ENCODE peak calls at places on chromosomes 2 and 18, in eight cellular contexts. N is GM12892; C is hippocampal formation; O is naive thymus-derived CD4-positive, alpha-beta T cell; L is NCI-H2171 treated with DMSO at 0.1 percent for 48 hours; R is nucleus accumbens; V is GM19239; M is midbrain. A is an unnamed sample.
A peak's percentile ranks its signal among the peaks of the same experiment; 100 is the strongest.

GRCh38 chr2:191303349-191304005 is 58.3 kb downstream of the MYO1B start:
- DNase-seq in C (no peak), R (no peak), L (peak; percentile 52), N (no peak), O (no peak), V (no peak), M (no peak), A (no peak)

GRCh38 chr2:30127016-30127893 is 19.6 kb upstream of the YPEL5 start:
- DNase-seq in N (no peak), R (no peak), O (no peak), V (no peak), C (no peak), M (no peak), L (no peak), A (no peak)

GRCh38 chr18:47809420-47809819 is 121.0 kb downstream of the SMAD2 start:
- DNase-seq in M (no peak), N (no peak), O (no peak), R (no peak), L (peak; percentile 73), V (no peak), C (no peak), A (no peak)

GRCh38 chr2:173231042-173231441 is 123.6 kb upstream of the CDCA7 start:
- DNase-seq in N (no peak), O (no peak), R (no peak), L (peak; percentile 23), M (no peak), V (no peak), C (no peak), A (no peak)

GRCh38 chr2:237084444-237084843 is 1.2 kb upstream of the COPS8 start:
- DNase-seq in O (no peak), V (no peak), C (no peak), M (no peak), L (no peak), N (no peak), R (no peak), A (no peak)

GRCh38 chr2:203743441-203743932 is 37.0 kb downstream of the CD28 start:
- DNase-seq in N (no peak), R (no peak), M (no peak), L (no peak), V (no peak), C (no peak), O (no peak), A (no peak)

GRCh38 chr2:102082591-102083586 is 59.7 kb upstream of the IL1R1 start:
- DNase-seq in L (no peak), R (no peak), N (no peak), V (no peak), O (peak; percentile 67), C (no peak), M (peak; percentile 6), A (no peak)

GRCh38 chr2:162477011-162477410 is 133.1 kb downstream of the GCA start:
- DNase-seq in V (no peak), M (no peak), L (no peak), O (no peak), R (no peak), C (no peak), N (no peak), A (no peak)

GRCh38 chr2:235614176-235614860 is 120.5 kb downstream of the AGAP1 start:
- DNase-seq in L (peak; percentile 70), V (no peak), O (no peak), M (no peak), R (no peak), C (peak; percentile 49), N (no peak), A (no peak)

GRCh38 chr2:217478831-217479435 is 523.9 kb downstream of the TNS1 start:
- DNase-seq in V (no peak), L (no peak), C (no peak), O (no peak), M (no peak), N (no peak), R (no peak), A (no peak)

GRCh38 chr18:73136134-73136533 is 268.3 kb upstream of the NETO1 start:
- DNase-seq in C (no peak), O (no peak), N (no peak), R (no peak), M (no peak), L (peak; percentile 11), V (no peak), A (no peak)

GRCh38 chr2:15718103-15718943 is 126.7 kb downstream of the DDX1 start:
- DNase-seq in V (no peak), N (no peak), R (no peak), C (no peak), M (no peak), L (no peak), O (no peak), A (no peak)

GRCh38 chr2:218645126-218645525 is 14.3 kb downstream of the ZNF142 start:
- DNase-seq in C (no peak), M (no peak), O (no peak), L (no peak), N (no peak), R (no peak), V (no peak), A (no peak)

GRCh38 chr2:33704352-33704751 is 105.3 kb upstream of the FAM98A start:
- DNase-seq in C (no peak), O (no peak), N (no peak), V (no peak), L (no peak), M (no peak), R (no peak), A (no peak)

GRCh38 chr18:54210463-54210862 is 14.0 kb downstream of the MBD2 start:
- DNase-seq in R (no peak), O (no peak), V (no peak), C (no peak), M (no peak), L (peak; percentile 71), N (no peak), A (no peak)

GRCh38 chr2:226514895-226515294 is 284.7 kb downstream of the IRS1 start:
- DNase-seq in R (no peak), O (no peak), L (no peak), M (no peak), V (no peak), N (no peak), C (no peak), A (no peak)

GRCh38 chr18:52222211-52222610 is 117.8 kb upstream of the DCC start:
- DNase-seq in C (no peak), O (no peak), M (no peak), R (no peak), V (no peak), L (no peak), N (no peak), A (no peak)

GRCh38 chr18:75343389-75343788 is 84.1 kb downstream of the SMIM21 start:
- DNase-seq in C (no peak), M (no peak), L (no peak), O (no peak), R (no peak), V (no peak), N (no peak), A (no peak)

GRCh38 chr2:191571163-191571769 is 106.7 kb upstream of the NABP1 start:
- DNase-seq in L (no peak), N (no peak), R (no peak), V (no peak), M (peak; percentile 12), O (peak; percentile 49), C (no peak), A (no peak)

GRCh38 chr2:160890667-160891352 is 269.4 kb upstream of the TANK start:
- DNase-seq in L (no peak), N (no peak), M (no peak), O (no peak), C (no peak), R (no peak), V (no peak), A (no peak)

GRCh38 chr2:43068053-43068471 is 158.3 kb downstream of the ZFP36L2 start:
- DNase-seq in V (no peak), L (no peak), N (no peak), M (no peak), R (no peak), C (no peak), O (no peak), A (no peak)

GRCh38 chr2:172096661-172097547 is 5.8 kb downstream of the DLX2 start:
- DNase-seq in L (peak; percentile 66), C (no peak), N (no peak), R (no peak), O (peak; percentile 15), M (no peak), V (no peak), A (peak; percentile 52)

GRCh38 chr18:64288446-64288845 is 139.6 kb upstream of the LINC00305 start:
- DNase-seq in C (no peak), V (no peak), R (no peak), M (no peak), N (no peak), L (no peak), O (no peak), A (no peak)

GRCh38 chr2:98561018-98561417 is 47.3 kb downstream of the COA5 start:
- DNase-seq in L (no peak), V (no peak), O (no peak), C (no peak), R (no peak), M (no peak), N (no peak), A (no peak)

GRCh38 chr2:234588054-234588430 is 91.2 kb upstream of the ARL4C start:
- DNase-seq in R (no peak), N (no peak), L (no peak), C (no peak), M (no peak), V (no peak), O (no peak), A (no peak)

GRCh38 chr2:202335791-202336467 is 40.2 kb upstream of the BMPR2 start:
- DNase-seq in O (no peak), R (no peak), L (no peak), M (no peak), N (no peak), C (no peak), V (no peak), A (no peak)

GRCh38 chr2:37417321-37417720 is 72.9 kb downstream of the QPCT start:
- DNase-seq in R (no peak), N (no peak), V (no peak), C (no peak), M (no peak), O (no peak), L (no peak), A (no peak)

GRCh38 chr18:46054956-46055831 is 16.9 kb downstream of the PSTPIP2 start:
- DNase-seq in O (no peak), V (no peak), M (no peak), L (no peak), C (no peak), R (no peak), N (no peak), A (no peak)

GRCh38 chr2:37625156-37625555 is 46.3 kb downstream of the CDC42EP3 start:
- DNase-seq in R (no peak), O (no peak), C (no peak), L (no peak), N (no peak), M (no peak), V (no peak), A (no peak)

GRCh38 chr2:26245231-26245732 is 543 bp downstream of the HADHB start:
- DNase-seq in L (peak; percentile 60), V (no peak), C (no peak), N (no peak), O (no peak), R (no peak), M (peak; percentile 69), A (peak; percentile 22)

GRCh38 chr18:24319757-24320156 is 77.9 kb downstream of the OSBPL1A start:
- DNase-seq in V (no peak), O (no peak), N (no peak), L (peak; percentile 10), C (no peak), R (no peak), M (no peak), A (no peak)

GRCh38 chr2:46716806-46717732 is 198.5 kb downstream of the MCFD2 start:
- DNase-seq in C (no peak), R (no peak), N (no peak), O (no peak), V (no peak), L (no peak), M (no peak), A (no peak)

GRCh38 chr2:134167015-134167414 is 86.9 kb upstream of the MGAT5 start:
- DNase-seq in C (no peak), L (peak; percentile 75), V (no peak), N (no peak), M (no peak), R (no peak), O (no peak), A (no peak)

GRCh38 chr2:39099820-39100728 is 20.8 kb downstream of the SOS1 start:
- DNase-seq in L (no peak), O (no peak), C (no peak), N (no peak), M (no peak), V (no peak), R (no peak), A (no peak)